ENCODE peak calls at places on chromosomes 11 and 22, in ten cellular contexts. D is NB4; T is A549; I is fibroblast of lung; C is IMR-90; L is mucosa of descending colon; Z is CD8-positive, alpha-beta T cell; U is pancreas; V is cardiac muscle cell; P is GM12865. J is an unnamed sample.

GRCh38 chr11:100674212-100674611 is 12.9 kb upstream of the ARHGAP42 start:
- DNase-seq in D (no peak), T (no peak), I (peak), C (peak), L (no peak), Z (no peak), U (no peak), V (no peak), P (no peak), J (no peak)

GRCh38 chr22:19571207-19571795 is 47.1 kb upstream of the CLDN5 start:
- DNase-seq in D (no peak), T (no peak), I (peak), C (peak), L (no peak), Z (no peak), U (no peak), V (no peak), P (no peak), J (peak)

GRCh38 chr11:102047305-102047924 is at the start of gene CFAP300:
- DNase-seq in D (peak), T (peak), I (peak), C (peak), L (peak), Z (peak), U (peak), V (peak), P (peak), J (peak)

GRCh38 chr11:2096919-2097301 is 42.3 kb downstream of the IGF2 start:
- DNase-seq in D (peak), T (no peak), I (no peak), C (no peak), L (peak), Z (no peak), U (peak), V (no peak), P (no peak), J (no peak)

GRCh38 chr11:9385288-9385902 is 943 bp downstream of the IPO7 start:
- DNase-seq in D (peak), T (peak), I (no peak), C (no peak), L (no peak), Z (no peak), U (no peak), V (no peak), P (peak), J (peak)

GRCh38 chr11:15800121-15800800 is 556.1 kb downstream of the SOX6 start:
- DNase-seq in D (peak), T (no peak), I (peak), C (peak), L (peak), Z (no peak), U (no peak), V (no peak), P (peak), J (peak)

GRCh38 chr11:980438-981365 is 55.0 kb downstream of the AP2A2 start:
- DNase-seq in D (no peak), T (no peak), I (peak), C (no peak), L (no peak), Z (no peak), U (no peak), V (no peak), P (no peak), J (peak)

GRCh38 chr11:75541301-75541929 is 15.7 kb upstream of the GDPD5 start:
- DNase-seq in D (no peak), T (no peak), I (no peak), C (no peak), L (no peak), Z (no peak), U (no peak), V (no peak), P (no peak), J (no peak)

GRCh38 chr11:97502201-97502600 is 1112.4 kb downstream of the JRKL start:
- DNase-seq in D (no peak), T (no peak), I (no peak), C (no peak), L (no peak), Z (no peak), U (no peak), V (no peak), P (no peak), J (no peak)

GRCh38 chr11:109439684-109440083 is 17.7 kb downstream of the C11orf87 start:
- DNase-seq in D (no peak), T (no peak), I (no peak), C (no peak), L (no peak), Z (no peak), U (no peak), V (no peak), P (no peak), J (no peak)

GRCh38 chr11:27088353-27088752 is 47.7 kb downstream of the BBOX1 start:
- DNase-seq in D (no peak), T (no peak), I (no peak), C (no peak), L (no peak), Z (no peak), U (no peak), V (no peak), P (no peak), J (no peak)

GRCh38 chr11:76927160-76927559 is 66.4 kb downstream of the ACER3 start:
- DNase-seq in D (no peak), T (no peak), I (no peak), C (no peak), L (no peak), Z (no peak), U (no peak), V (no peak), P (no peak), J (no peak)

GRCh38 chr22:50523458-50523805 is 2.0 kb downstream of the SCO2 start:
- DNase-seq in D (no peak), T (no peak), I (no peak), C (no peak), L (no peak), Z (no peak), U (no peak), V (no peak), P (no peak), J (no peak)

GRCh38 chr11:61974766-61975631 is 7.6 kb upstream of the FTH1 start:
- DNase-seq in D (no peak), T (no peak), I (no peak), C (no peak), L (no peak), Z (no peak), U (peak), V (no peak), P (no peak), J (peak)

GRCh38 chr11:61975638-61976419 is 8.4 kb upstream of the FTH1 start:
- DNase-seq in D (peak), T (no peak), I (no peak), C (no peak), L (no peak), Z (no peak), U (no peak), V (no peak), P (no peak), J (no peak)

GRCh38 chr11:61978703-61979661 is 11.5 kb upstream of the FTH1 start:
- DNase-seq in D (no peak), T (no peak), I (peak), C (no peak), L (peak), Z (no peak), U (no peak), V (no peak), P (no peak), J (peak)

GRCh38 chr11:61976420-61976800 is 9.0 kb upstream of the FTH1 start:
- DNase-seq in D (no peak), T (no peak), I (no peak), C (no peak), L (no peak), Z (no peak), U (no peak), V (no peak), P (no peak), J (no peak)

GRCh38 chr11:61976813-61977475 is 9.5 kb upstream of the FTH1 start:
- DNase-seq in D (no peak), T (no peak), I (no peak), C (no peak), L (no peak), Z (no peak), U (no peak), V (no peak), P (no peak), J (no peak)
- TF ChIP-seq CTCF in D (no peak), T (no peak), I (no peak), C (no peak), L (no peak), Z (no peak), U (no peak), V (no peak), P (no peak), J (no peak)

DNA sequence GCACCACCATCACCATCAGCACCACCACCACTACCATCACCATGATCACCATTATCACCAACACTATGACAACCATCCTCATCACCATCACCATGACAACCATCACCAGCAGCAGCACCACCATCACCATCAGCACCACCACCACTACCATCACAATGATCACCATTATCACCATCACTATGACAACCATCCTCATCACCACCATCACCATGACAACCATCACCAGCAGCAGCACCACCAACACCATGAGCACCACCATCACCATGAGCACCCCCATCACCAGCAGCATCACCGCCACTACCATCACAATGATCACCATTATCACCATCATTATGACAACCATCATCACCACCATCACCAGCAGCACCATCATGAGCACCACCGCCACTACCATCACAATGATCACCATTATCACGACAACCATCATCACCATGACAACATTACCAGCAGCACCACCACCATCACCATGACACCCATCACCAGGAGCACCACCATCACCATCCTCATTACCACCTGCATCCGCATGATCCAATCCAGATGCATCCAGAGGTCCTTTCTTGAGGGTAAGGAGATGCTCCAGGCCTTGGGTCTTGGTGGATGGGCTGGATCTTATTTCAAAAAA is 23.8 kb downstream of the PHF21B start:
- DNase-seq in D (no peak), T (no peak), I (no peak), C (no peak), L (no peak), Z (no peak), U (no peak), V (no peak), P (no peak), J (no peak)
- H3K4me3 ChIP-seq in D (no peak), T (no peak), I (no peak), C (no peak), L (no peak), Z (no peak), U (no peak), V (no peak), P (no peak), J (no peak)

GRCh38 chr11:4090258-4090657 is 4.3 kb upstream of the RRM1 start:
- DNase-seq in D (no peak), T (no peak), I (no peak), C (no peak), L (no peak), Z (peak), U (no peak), V (no peak), P (no peak), J (no peak)

GRCh38 chr11:4084406-4084805 is 10.2 kb upstream of the RRM1 start:
- DNase-seq in D (no peak), T (no peak), I (no peak), C (no peak), L (no peak), Z (no peak), U (no peak), V (no peak), P (no peak), J (no peak)

GRCh38 chr11:4085575-4085974 is 9.0 kb upstream of the RRM1 start:
- DNase-seq in D (no peak), T (no peak), I (no peak), C (no peak), L (no peak), Z (no peak), U (no peak), V (no peak), P (no peak), J (no peak)

GRCh38 chr11:4086584-4087353 is 7.8 kb upstream of the RRM1 start:
- DNase-seq in D (no peak), T (no peak), I (no peak), C (no peak), L (no peak), Z (no peak), U (no peak), V (no peak), P (no peak), J (no peak)

DNA sequence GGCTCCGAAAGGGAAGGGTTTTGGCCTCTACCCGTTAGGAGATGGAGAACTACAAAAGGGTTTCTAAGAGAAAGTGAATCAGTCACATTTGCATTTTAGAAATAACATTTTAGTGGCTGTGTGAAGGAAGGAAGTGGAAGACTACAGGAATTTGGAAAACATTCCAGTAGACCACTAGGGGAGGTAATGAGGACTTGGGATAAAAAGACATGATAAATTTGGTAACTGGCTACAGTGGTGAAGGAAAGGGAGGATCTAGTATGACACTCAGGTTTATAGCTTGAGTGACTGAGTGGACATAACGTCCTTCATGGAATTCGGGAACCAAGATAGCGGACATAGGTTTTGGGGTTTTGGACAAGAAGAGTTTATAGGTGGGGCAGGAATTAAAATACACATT is 7.0 kb upstream of the RRM1 start:
- DNase-seq in D (no peak), T (peak), I (no peak), C (peak), L (no peak), Z (no peak), U (no peak), V (no peak), P (no peak), J (no peak)
- TF ChIP-seq CTCF in D (no peak), T (no peak), I (no peak), C (peak), L (no peak), Z (no peak), U (no peak), V (peak), P (no peak), J (peak)

DNA sequence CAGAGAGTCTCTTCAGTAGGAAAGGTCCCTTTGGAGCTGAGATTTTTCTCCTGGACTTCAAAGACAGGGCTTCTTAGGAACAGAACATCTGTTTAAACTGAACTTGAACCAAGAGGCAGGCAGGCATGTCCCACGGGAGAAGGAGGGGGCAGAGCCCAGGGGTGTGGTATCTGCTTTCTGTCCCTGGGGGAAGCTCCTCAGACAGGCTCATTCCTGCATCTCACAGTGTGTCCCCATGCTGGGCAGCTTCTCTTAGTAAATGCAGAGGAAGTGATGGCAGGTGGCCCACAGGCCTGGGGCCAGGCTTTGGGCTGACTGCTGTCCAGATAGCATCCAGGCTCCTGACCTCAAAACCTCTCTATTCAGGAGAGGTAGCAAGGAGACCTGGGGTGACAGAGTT is 47.4 kb downstream of the TSPAN18 start:
- DNase-seq in D (peak), T (no peak), I (no peak), C (no peak), L (no peak), Z (no peak), U (no peak), V (peak), P (no peak), J (no peak)
- H3K4me3 ChIP-seq in D (no peak), T (no peak), I (no peak), C (no peak), L (no peak), Z (no peak), U (no peak), V (no peak), P (no peak), J (no peak)

DNA sequence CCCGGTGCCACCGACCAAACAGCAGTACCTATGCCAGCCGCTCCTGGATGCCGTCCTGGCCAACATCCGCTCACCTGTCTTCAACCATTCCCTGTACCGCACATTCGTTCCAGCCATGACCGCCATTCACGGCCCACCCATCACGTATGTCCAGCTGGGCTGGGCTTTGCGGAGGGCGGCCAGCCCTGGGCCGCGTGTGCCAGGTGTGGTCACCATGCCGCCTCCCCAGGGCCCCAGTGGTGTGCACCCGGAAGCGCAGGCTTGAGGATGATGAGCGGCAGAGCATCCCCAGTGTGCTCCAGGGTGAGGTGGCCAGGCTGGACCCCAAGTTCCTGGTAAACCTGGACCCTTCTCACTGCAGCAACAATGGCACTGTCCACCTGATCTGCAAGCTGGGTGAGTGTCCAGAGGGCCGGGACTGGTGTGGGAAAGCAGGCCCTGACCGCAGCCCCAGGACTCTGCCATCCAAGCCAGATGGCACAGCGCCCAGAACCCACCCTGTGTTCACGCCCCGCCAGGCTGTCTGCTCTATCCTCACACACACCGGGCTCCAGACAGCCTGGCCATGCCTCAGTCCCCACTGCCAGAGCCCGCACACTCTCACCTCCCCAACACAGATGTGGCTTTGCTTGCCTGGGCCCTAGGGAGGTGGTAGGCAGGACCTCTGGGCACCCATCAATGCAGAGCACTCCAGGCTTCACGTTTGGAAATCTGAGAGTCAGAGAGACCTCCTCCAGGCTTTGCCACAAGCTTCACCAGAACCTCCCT is 77.6 kb downstream of the MED15 start:
- DNase-seq in D (no peak), T (no peak), I (no peak), C (no peak), L (peak), Z (no peak), U (no peak), V (no peak), P (no peak), J (peak)
- TF ChIP-seq CTCF in D (no peak), T (no peak), I (no peak), C (no peak), L (no peak), Z (no peak), U (no peak), V (no peak), P (no peak), J (no peak)

GRCh38 chr11:65226103-65226442 is 35.7 kb upstream of the POLA2 start:
- DNase-seq in D (no peak), T (no peak), I (no peak), C (no peak), L (no peak), Z (no peak), U (no peak), V (no peak), P (no peak), J (no peak)
- H3K4me3 ChIP-seq in D (peak), T (no peak), I (peak), C (no peak), L (no peak), Z (peak), U (no peak), V (peak), P (peak), J (peak)

GRCh38 chr11:125423247-125423849 is 72.7 kb downstream of the FEZ1 start:
- DNase-seq in D (no peak), T (peak), I (no peak), C (no peak), L (no peak), Z (no peak), U (no peak), V (peak), P (peak), J (no peak)
- TF ChIP-seq CTCF in D (peak), T (peak), I (peak), C (peak), L (no peak), Z (no peak), U (peak), V (peak), P (peak), J (peak)

GRCh38 chr11:12247543-12248287 is 129.7 kb upstream of the PARVA start:
- DNase-seq in D (no peak), T (no peak), I (no peak), C (no peak), L (no peak), Z (no peak), U (no peak), V (no peak), P (no peak), J (no peak)

GRCh38 chr11:12249590-12250260 is 127.6 kb upstream of the PARVA start:
- DNase-seq in D (no peak), T (no peak), I (no peak), C (no peak), L (peak), Z (no peak), U (peak), V (no peak), P (no peak), J (no peak)

GRCh38 chr11:12253843-12254281 is 123.5 kb upstream of the PARVA start:
- DNase-seq in D (no peak), T (no peak), I (no peak), C (no peak), L (no peak), Z (no peak), U (no peak), V (no peak), P (no peak), J (no peak)

GRCh38 chr11:12248330-12248729 is 129.0 kb upstream of the PARVA start:
- DNase-seq in D (no peak), T (no peak), I (peak), C (peak), L (peak), Z (no peak), U (peak), V (no peak), P (no peak), J (peak)

DNA sequence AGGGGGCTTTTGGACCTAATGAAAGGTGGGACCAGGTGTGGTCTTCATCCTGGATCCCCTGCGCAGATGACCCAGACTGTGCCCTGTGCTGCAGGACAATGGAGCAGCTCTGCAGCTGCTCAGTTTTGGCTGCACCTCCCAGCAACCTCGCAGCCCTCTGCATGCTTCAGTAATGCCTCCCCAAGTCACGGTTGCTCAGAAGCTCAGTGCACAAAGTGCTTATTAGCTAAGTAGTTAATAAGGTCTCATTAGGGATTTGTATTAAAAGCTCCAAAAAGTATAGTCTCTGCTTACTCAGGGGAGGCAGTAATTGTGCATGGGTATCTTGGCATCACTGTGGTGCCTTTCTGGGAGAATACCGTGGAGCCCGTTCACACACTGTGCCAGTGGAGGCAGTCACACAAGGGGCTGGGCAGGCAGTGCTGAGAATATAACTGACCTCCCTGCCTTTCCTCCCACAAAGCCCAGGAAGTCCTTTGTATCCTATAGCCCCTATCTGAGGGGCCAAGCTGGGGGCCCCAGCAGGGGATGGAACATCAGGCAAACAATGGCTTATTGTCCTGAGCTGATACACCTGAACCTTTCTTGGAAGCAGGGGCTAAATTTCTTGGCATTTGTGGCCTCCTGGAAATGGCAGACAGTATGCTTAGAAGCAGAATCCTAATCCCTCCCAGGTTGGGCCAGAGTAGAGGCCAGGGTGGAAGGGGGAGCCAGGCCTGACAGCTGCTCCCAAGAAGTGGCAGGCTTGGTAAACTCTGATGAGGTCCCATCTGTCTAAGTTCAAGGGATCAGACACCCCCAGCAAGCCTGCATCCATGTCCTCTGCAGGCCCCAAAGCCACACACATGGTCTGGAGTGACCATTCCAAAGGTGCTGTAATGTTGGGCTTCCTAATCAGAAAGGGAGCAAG is 125.5 kb upstream of the PARVA start:
- DNase-seq in D (no peak), T (no peak), I (no peak), C (no peak), L (no peak), Z (no peak), U (no peak), V (no peak), P (no peak), J (no peak)
- H3K4me3 ChIP-seq in D (no peak), T (no peak), I (no peak), C (no peak), L (no peak), Z (no peak), U (no peak), V (no peak), P (no peak), J (no peak)

J was measured in fibroblast of the aortic adventitia.